ENCODE peak calls at places on chromosomes 12 and 14, in nine cellular contexts. W is left ventricle myocardium inferior, E is endodermal cell, R is lung, C is transverse colon, H is substantia nigra, P is H9, B is ovary, U is heart right ventricle. G is an unnamed sample.

GRCh38 chr12:109147954-109148353 is 31.6 kb downstream of the ACACB start:
- DNase-seq in W (no peak), E (no peak), R (peak; percentile 46), C (peak; percentile 36), H (no peak), P (no peak), B (peak; percentile 44), U (no peak), G (no peak)

GRCh38 chr12:9759680-9760592 is 765 bp downstream of the CD69 start:
- DNase-seq in W (no peak), E (no peak), R (no peak), C (no peak), H (no peak), P (no peak), B (no peak), U (no peak), G (no peak)

GRCh38 chr12:87704374-87704773 is 324.8 kb downstream of the C12orf50 start:
- DNase-seq in W (no peak), E (no peak), R (no peak), C (no peak), H (no peak), P (no peak), B (no peak), U (no peak), G (no peak)

GRCh38 chr12:94204647-94205247 is 56.4 kb downstream of the PLXNC1 start:
- DNase-seq in W (no peak), E (peak; percentile 45), R (no peak), C (no peak), H (no peak), P (no peak), B (no peak), U (no peak), G (no peak)

GRCh38 chr12:53131844-53132243 is 28.6 kb downstream of the SOAT2 start:
- DNase-seq in W (no peak), E (no peak), R (no peak), C (no peak), H (no peak), P (no peak), B (no peak), U (no peak), G (no peak)

GRCh38 chr12:46523863-46524770 is 151.5 kb upstream of the SLC38A2 start:
- DNase-seq in W (no peak), E (no peak), R (no peak), C (no peak), H (no peak), P (no peak), B (peak; percentile 17), U (no peak), G (no peak)

GRCh38 chr14:82500222-82500621 is 966.6 kb upstream of the SEL1L start:
- DNase-seq in W (no peak), E (no peak), R (no peak), C (no peak), H (no peak), P (no peak), B (no peak), U (no peak), G (no peak)

GRCh38 chr14:69055125-69055524 is 76.0 kb upstream of the ACTN1 start:
- DNase-seq in W (no peak), E (no peak), R (no peak), C (no peak), H (no peak), P (no peak), B (no peak), U (no peak), G (no peak)

DNA sequence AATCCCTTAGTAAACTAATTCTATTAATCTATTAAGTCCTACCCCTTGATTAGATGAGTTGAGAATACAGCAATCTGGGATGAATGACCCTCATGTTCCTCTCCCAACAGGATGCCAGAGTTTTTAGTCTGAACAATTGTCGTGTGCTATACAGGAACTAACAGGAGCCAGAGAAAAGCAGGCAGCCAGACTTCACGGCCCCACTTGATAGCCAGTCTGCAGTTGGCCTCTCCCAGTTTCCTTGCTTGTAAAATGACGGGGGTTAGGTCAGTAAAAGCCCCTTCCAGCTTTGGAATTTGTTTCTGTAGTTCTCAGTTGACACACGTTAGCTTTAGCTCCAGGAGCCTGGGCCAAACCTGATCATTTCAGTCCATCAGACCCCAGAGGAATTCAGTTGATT is 266.8 kb upstream of the FKBP4 start:
- DNase-seq in W (no peak), E (no peak), R (no peak), C (no peak), H (no peak), P (no peak), B (no peak), U (no peak), G (no peak)
- H3K27ac ChIP-seq in W (peak overlapping the region; percentile 53), E (no peak overlapping the region), R (no peak overlapping the region), C (no peak overlapping the region), H (no peak overlapping the region), P (no peak overlapping the region), B (no peak overlapping the region), U (no peak overlapping the region), G (no peak overlapping the region)

GRCh38 chr14:21496453-21496852 is 14.7 kb downstream of the METTL3 start:
- DNase-seq in W (no peak), E (no peak), R (no peak), C (no peak), H (no peak), P (no peak), B (no peak), U (no peak), G (no peak)
- H3K27ac ChIP-seq in W (no peak overlapping the region), E (no peak overlapping the region), R (no peak overlapping the region), C (no peak overlapping the region), H (no peak overlapping the region), P (no peak overlapping the region), B (no peak overlapping the region), U (no peak overlapping the region), G (no peak overlapping the region)

GRCh38 chr12:71556881-71557280 is 106.8 kb downstream of the ZFC3H1 start:
- DNase-seq in W (no peak), E (peak; percentile 85), R (no peak), C (no peak), H (no peak), P (peak; percentile 48), B (no peak), U (no peak), G (peak; percentile 5)
- H3K27ac ChIP-seq in W (no peak overlapping the region), E (peak overlapping the region; percentile 7), R (no peak overlapping the region), C (no peak overlapping the region), H (no peak overlapping the region), P (no peak overlapping the region), B (no peak overlapping the region), U (no peak overlapping the region), G (no peak overlapping the region)

DNA sequence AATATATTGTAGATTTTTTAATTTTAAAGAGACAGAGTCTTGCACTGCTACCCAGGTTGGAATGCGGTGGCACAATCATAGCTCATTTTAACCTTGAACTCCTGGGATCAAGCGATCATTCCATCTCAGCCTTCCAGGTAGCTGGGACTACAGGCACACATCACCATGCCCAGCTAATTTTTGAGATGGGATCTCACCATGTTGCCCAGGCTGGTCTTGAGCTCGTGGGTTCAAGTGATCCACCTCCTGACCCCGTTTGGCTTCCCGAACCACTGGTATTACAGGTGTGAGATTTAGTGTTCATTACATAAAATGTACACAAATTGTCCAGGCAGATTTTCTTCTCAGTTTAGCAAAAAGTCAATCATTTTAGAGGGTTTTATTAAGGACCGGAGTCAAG is 13.6 kb downstream of the SNX6 start:
- DNase-seq in W (no peak), E (peak; percentile 13), R (no peak), C (no peak), H (no peak), P (no peak), B (no peak), U (no peak), G (no peak)
- H3K27ac ChIP-seq in W (no peak overlapping the region), E (no peak overlapping the region), R (no peak overlapping the region), C (no peak overlapping the region), H (no peak overlapping the region), P (no peak overlapping the region), B (no peak overlapping the region), U (no peak overlapping the region), G (no peak overlapping the region)

DNA sequence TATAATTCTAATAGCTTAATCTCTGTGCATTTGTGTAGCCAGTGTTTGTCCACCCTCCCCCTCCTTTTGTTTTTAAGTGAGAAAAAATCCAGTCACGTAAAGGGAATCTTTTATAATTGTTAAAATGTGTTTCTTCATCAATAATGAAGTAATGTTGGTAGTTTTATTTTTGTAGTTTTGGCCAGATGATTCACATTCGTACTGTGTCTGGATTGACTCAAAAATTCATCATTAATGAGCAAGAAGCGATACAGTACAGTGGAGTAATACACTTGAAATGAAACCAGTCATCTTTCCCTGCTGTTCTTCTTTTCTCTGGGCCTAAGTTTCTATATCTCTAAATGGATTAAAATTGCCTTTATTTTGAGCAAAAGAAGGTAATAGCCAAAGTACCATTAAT is 86.5 kb downstream of the SRGAP1 start:
- DNase-seq in W (no peak), E (no peak), R (no peak), C (no peak), H (no peak), P (no peak), B (no peak), U (no peak), G (no peak)
- H3K27ac ChIP-seq in W (no peak overlapping the region), E (no peak overlapping the region), R (no peak overlapping the region), C (no peak overlapping the region), H (no peak overlapping the region), P (no peak overlapping the region), B (no peak overlapping the region), U (no peak overlapping the region), G (no peak overlapping the region)

GRCh38 chr12:114920828-114921579 is 237.0 kb upstream of the TBX3 start:
- DNase-seq in W (no peak), E (peak; percentile 12), R (no peak), C (no peak), H (no peak), P (no peak), B (no peak), U (no peak), G (no peak)
- H3K27ac ChIP-seq in W (peak overlapping the region; percentile 55), E (no peak overlapping the region), R (peak overlapping the region; percentile 40), C (no peak overlapping the region), H (no peak overlapping the region), P (no peak overlapping the region), B (no peak overlapping the region), U (no peak overlapping the region), G (no peak overlapping the region)

GRCh38 chr12:24909667-24910066 is 39.2 kb downstream of the BCAT1 start:
- DNase-seq in W (peak; percentile 38), E (no peak), R (peak; percentile 42), C (peak; percentile 23), H (no peak), P (no peak), B (no peak), U (no peak), G (no peak)

GRCh38 chr12:24913130-24913529 is 35.8 kb downstream of the BCAT1 start:
- DNase-seq in W (no peak), E (no peak), R (no peak), C (no peak), H (no peak), P (no peak), B (no peak), U (no peak), G (no peak)

GRCh38 chr12:24913953-24914352 is 34.9 kb downstream of the BCAT1 start:
- DNase-seq in W (no peak), E (no peak), R (no peak), C (no peak), H (no peak), P (no peak), B (no peak), U (no peak), G (no peak)

GRCh38 chr12:24907464-24907863 is 41.4 kb downstream of the BCAT1 start:
- DNase-seq in W (no peak), E (no peak), R (no peak), C (no peak), H (no peak), P (no peak), B (no peak), U (no peak), G (no peak)

GRCh38 chr12:24911284-24911791 is 37.6 kb downstream of the BCAT1 start:
- DNase-seq in W (no peak), E (no peak), R (no peak), C (no peak), H (no peak), P (no peak), B (no peak), U (no peak), G (no peak)
- H3K27ac ChIP-seq in W (no peak overlapping the region), E (peak overlapping the region; percentile 24), R (no peak overlapping the region), C (no peak overlapping the region), H (no peak overlapping the region), P (no peak overlapping the region), B (no peak overlapping the region), U (no peak overlapping the region), G (no peak overlapping the region)

G was measured in thyroid gland.